ENCODE peak calls at places on chromosomes 3 and 15, in ten cellular contexts. G, L, F, A, P, I, B, E, R and X are unnamed samples.

GRCh38 chr15:42065008-42065407 is 29.4 kb downstream of the PLA2G4D start:
- DNase-seq in G (no peak), L (no peak), F (no peak), A (peak), P (no peak), I (no peak), B (no peak), E (peak), R (no peak), X (no peak)

GRCh38 chr3:69565316-69565715 is 173.9 kb upstream of the MITF start:
- DNase-seq in G (no peak), L (no peak), F (no peak), A (no peak), P (no peak), I (no peak), B (no peak), E (no peak), R (no peak), X (no peak)

GRCh38 chr3:53193466-53194217 is 32.6 kb downstream of the PRKCD start:
- DNase-seq in G (no peak), L (no peak), F (no peak), A (no peak), P (peak), I (peak), B (no peak), E (no peak), R (no peak), X (no peak)

GRCh38 chr3:143157957-143158548 is 38.5 kb downstream of the CHST2 start:
- DNase-seq in G (no peak), L (no peak), F (no peak), A (no peak), P (no peak), I (no peak), B (no peak), E (no peak), R (no peak), X (no peak)

GRCh38 chr3:105490045-105490444 is 123.3 kb downstream of the ALCAM start:
- DNase-seq in G (no peak), L (peak), F (no peak), A (no peak), P (no peak), I (peak), B (no peak), E (no peak), R (no peak), X (no peak)

GRCh38 chr3:127865941-127866340 is 43.6 kb upstream of the MGLL start:
- DNase-seq in G (no peak), L (peak), F (peak), A (no peak), P (no peak), I (peak), B (no peak), E (no peak), R (no peak), X (no peak)

GRCh38 chr3:193851941-193852674 is 259.1 kb downstream of the OPA1 start:
- DNase-seq in G (peak), L (no peak), F (no peak), A (no peak), P (no peak), I (peak), B (no peak), E (peak), R (no peak), X (no peak)

GRCh38 chr3:98612587-98612986 is 19.2 kb upstream of the CPOX start:
- DNase-seq in G (peak), L (no peak), F (no peak), A (no peak), P (no peak), I (no peak), B (no peak), E (peak), R (no peak), X (peak)

GRCh38 chr3:188164248-188164687 is 10.3 kb downstream of the LPP start:
- DNase-seq in G (peak), L (peak), F (no peak), A (no peak), P (no peak), I (no peak), B (no peak), E (no peak), R (no peak), X (no peak)

GRCh38 chr15:40340740-40341400 is at the start of gene CCDC9B:
- DNase-seq in G (peak), L (peak), F (peak), A (peak), P (peak), I (peak), B (no peak), E (peak), R (peak), X (no peak)

GRCh38 chr3:108391917-108392585 is 95.7 kb downstream of the HHLA2 start:
- DNase-seq in G (no peak), L (no peak), F (peak), A (no peak), P (no peak), I (peak), B (no peak), E (no peak), R (no peak), X (no peak)

GRCh38 chr3:108838411-108838810 is 15.8 kb downstream of the TRAT1 start:
- DNase-seq in G (no peak), L (no peak), F (no peak), A (no peak), P (no peak), I (no peak), B (no peak), E (no peak), R (no peak), X (no peak)

GRCh38 chr3:70754314-70754713 is 441.9 kb upstream of the MDFIC2 start:
- DNase-seq in G (no peak), L (no peak), F (peak), A (no peak), P (no peak), I (peak), B (no peak), E (no peak), R (no peak), X (no peak)

GRCh38 chr3:183539821-183540220 is 15.7 kb downstream of the KLHL6 start:
- DNase-seq in G (no peak), L (no peak), F (no peak), A (no peak), P (no peak), I (no peak), B (no peak), E (no peak), R (no peak), X (no peak)

GRCh38 chr3:68977486-68978167 is 35.9 kb downstream of the EOGT start:
- DNase-seq in G (no peak), L (peak), F (no peak), A (no peak), P (no peak), I (no peak), B (no peak), E (no peak), R (no peak), X (no peak)

DNA sequence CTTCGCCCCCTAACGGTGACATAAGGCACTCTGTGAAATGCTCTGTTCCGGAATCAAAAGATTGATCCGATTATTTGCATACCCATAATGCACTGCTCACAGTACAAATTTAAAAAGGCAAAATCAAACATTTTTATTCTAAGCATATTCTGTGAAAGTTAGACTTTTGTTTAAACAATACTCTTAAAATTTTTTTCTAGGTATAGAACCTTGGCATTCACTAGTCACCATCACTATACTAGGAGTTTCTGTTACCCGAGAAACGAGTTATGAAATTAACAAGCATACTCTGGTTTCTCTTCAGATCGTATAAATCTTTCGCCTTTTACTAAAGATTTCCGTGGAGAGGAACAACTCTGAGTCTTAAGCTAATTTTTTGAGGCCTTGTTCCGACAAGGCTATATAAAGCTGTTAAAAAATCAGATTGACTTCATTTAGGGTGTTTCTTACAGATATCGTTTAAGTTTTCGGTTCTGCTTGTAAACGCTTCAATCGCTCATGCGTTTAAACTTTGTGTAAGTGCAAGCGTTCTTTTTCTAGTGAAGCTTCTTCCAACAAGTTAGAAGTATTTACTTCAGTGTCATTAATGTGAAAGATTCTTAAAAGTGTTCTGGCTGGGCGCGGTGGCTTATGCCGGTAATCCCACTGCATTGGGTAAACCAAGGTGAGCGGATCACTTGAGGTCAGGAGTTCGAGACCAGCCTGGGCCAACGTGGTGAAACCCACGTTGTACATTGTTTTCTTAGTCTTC is at the start of gene RNU5B-1:
- DNase-seq in G (peak), L (peak), F (peak), A (peak), P (no peak), I (peak), B (peak), E (peak), R (peak), X (peak)
- TF ChIP-seq CTCF in G (no peak), L (peak), F (peak), A (peak), P (peak), I (peak), B (peak), E (no peak), R (peak), X (peak)

GRCh38 chr3:96294143-96294542 is 520.3 kb upstream of the EPHA6 start:
- DNase-seq in G (no peak), L (no peak), F (no peak), A (no peak), P (no peak), I (no peak), B (no peak), E (no peak), R (no peak), X (no peak)
- TF ChIP-seq CTCF in G (no peak), L (no peak), F (no peak), A (no peak), P (no peak), I (no peak), B (no peak), E (no peak), R (no peak), X (no peak)

GRCh38 chr3:46860381-46861292 is 2.6 kb downstream of the MYL3 start:
- DNase-seq in G (peak), L (no peak), F (no peak), A (no peak), P (peak), I (no peak), B (no peak), E (peak), R (no peak), X (no peak)
- TF ChIP-seq CTCF in G (peak), L (peak), F (peak), A (peak), P (no peak), I (peak), B (peak), E (peak), R (peak), X (peak)

GRCh38 chr3:150303776-150304175 is 104.3 kb upstream of the TSC22D2 start:
- DNase-seq in G (peak), L (no peak), F (no peak), A (no peak), P (no peak), I (no peak), B (no peak), E (no peak), R (no peak), X (no peak)
- TF ChIP-seq CTCF in G (peak), L (no peak), F (peak), A (no peak), P (no peak), I (peak), B (peak), E (no peak), R (peak), X (peak)

GRCh38 chr3:179148446-179149238 is 485 bp downstream of the PIK3CA start:
- DNase-seq in G (peak), L (peak), F (peak), A (peak), P (peak), I (peak), B (peak), E (peak), R (no peak), X (no peak)

GRCh38 chr3:179149239-179149887 is 1.2 kb downstream of the PIK3CA start:
- DNase-seq in G (peak), L (peak), F (peak), A (no peak), P (peak), I (peak), B (peak), E (no peak), R (no peak), X (no peak)

GRCh38 chr3:179149951-179150350 is 1.8 kb downstream of the PIK3CA start:
- DNase-seq in G (no peak), L (peak), F (no peak), A (no peak), P (no peak), I (peak), B (no peak), E (no peak), R (no peak), X (no peak)

GRCh38 chr3:179147571-179148445 is at the start of gene PIK3CA:
- DNase-seq in G (peak), L (peak), F (peak), A (peak), P (peak), I (peak), B (peak), E (peak), R (peak), X (peak)

DNA sequence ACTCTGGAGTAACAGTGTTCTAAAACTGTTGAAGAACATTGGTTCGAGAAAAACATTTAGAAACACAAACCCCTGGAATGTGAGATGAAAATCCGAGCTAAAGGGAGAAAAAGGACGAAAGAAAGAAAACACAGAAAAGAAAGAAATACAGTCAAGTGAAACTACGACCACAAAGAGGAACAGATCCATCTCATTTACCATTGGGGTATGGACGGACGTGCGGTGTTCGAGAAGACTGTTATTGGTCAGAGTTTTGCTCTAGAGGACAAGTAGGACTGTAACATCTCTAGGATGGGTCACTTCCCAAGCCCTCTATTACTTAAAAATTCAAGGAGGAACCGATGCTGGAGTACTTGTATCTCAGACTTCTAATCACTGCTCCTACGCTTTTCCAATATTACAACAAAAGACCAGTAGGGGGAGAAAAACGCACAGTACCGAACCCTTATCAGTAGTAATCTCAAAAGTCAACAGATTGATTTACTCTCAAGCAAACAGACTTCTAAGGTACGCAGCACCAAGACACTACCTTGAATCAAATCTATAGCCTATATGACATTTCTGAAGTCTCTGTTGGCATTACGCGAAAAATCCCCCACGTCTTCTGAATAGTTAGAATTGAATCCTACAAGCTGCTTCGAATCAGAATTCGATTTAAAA is 1.1 kb upstream of the PIK3CA start:
- DNase-seq in G (peak), L (peak), F (peak), A (no peak), P (no peak), I (peak), B (peak), E (no peak), R (no peak), X (no peak)
- TF ChIP-seq CTCF in G (peak), L (peak), F (peak), A (peak), P (peak), I (peak), B (peak), E (peak), R (peak), X (peak)

GRCh38 chr3:32684800-32685603 is at the start of gene CNOT10:
- DNase-seq in G (peak), L (peak), F (peak), A (peak), P (peak), I (peak), B (peak), E (peak), R (peak), X (peak)
- TF ChIP-seq CTCF in G (no peak), L (peak), F (peak), A (peak), P (peak), I (peak), B (peak), E (no peak), R (peak), X (no peak)

DNA sequence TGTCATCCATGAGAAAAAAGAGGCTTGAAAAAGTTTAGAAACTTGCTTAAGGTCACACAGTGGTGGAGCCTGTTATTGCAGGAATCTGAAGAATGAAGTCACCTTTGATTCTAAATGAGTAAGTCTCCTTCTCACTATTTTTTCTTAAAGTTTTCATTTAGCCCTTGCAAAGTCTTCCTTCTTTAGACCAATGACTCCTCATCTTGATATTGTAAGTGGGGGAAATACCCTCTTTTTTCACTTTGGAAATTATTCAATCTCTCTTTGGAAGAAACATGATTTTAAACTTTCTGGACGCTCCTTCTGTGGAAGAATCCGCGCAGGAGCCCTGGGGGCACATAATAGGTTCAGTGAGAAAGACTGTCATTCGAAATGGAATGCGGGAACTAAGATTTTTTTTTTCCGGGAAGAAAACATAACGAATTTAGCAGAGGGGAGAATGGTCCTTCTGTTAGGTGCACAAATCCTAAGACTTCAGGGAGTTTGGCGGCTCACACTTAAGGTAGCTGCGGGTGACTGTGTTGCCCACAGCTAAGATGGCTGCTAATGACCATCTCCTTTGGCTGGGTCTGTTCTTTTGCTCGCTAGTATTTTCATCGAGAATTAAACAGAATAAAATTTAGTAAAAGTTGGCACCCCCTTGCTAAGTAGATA is 614 bp upstream of the SLMAP start:
- DNase-seq in G (peak), L (no peak), F (peak), A (no peak), P (no peak), I (peak), B (peak), E (no peak), R (no peak), X (peak)
- TF ChIP-seq CTCF in G (no peak), L (no peak), F (no peak), A (peak), P (no peak), I (peak), B (no peak), E (no peak), R (no peak), X (peak)

GRCh38 chr15:74845208-74845568 is 2.2 kb upstream of the ULK3 start:
- DNase-seq in G (no peak), L (no peak), F (no peak), A (no peak), P (no peak), I (no peak), B (no peak), E (no peak), R (no peak), X (no peak)
- TF ChIP-seq CTCF in G (no peak), L (no peak), F (no peak), A (no peak), P (no peak), I (no peak), B (no peak), E (no peak), R (no peak), X (no peak)